ENCODE peak calls at places on chromosomes 7 and 10, in seven cellular contexts. R is A549, T is AG04450, M is pancreas, Q is heart right ventricle, S is hepatocyte, I is GM12865. H is an unnamed sample.

GRCh38 chr7:43537765-43538403 is 45.0 kb upstream of the STK17A start:
- DNase-seq in R (no peak), T (no peak), M (no peak), Q (no peak), S (no peak), I (no peak), H (no peak)

GRCh38 chr7:132402751-132403245 is 173.5 kb downstream of the PLXNA4 start:
- DNase-seq in R (no peak), T (no peak), M (no peak), Q (peak; percentile 42), S (no peak), I (no peak), H (no peak)

GRCh38 chr10:132030898-132031463 is 34.8 kb upstream of the JAKMIP3 start:
- DNase-seq in R (no peak), T (no peak), M (no peak), Q (no peak), S (no peak), I (no peak), H (no peak)

GRCh38 chr7:75955293-75955938 is 39.0 kb downstream of the TMEM120A start:
- DNase-seq in R (no peak), T (no peak), M (no peak), Q (no peak), S (no peak), I (no peak), H (no peak)

GRCh38 chr10:130190737-130191115 is 54.5 kb downstream of the GLRX3 start:
- DNase-seq in R (no peak), T (no peak), M (no peak), Q (no peak), S (no peak), I (no peak), H (no peak)

GRCh38 chr7:43764039-43764789 is 5.7 kb downstream of the BLVRA start:
- DNase-seq in R (peak; percentile 42), T (no peak), M (peak; percentile 51), Q (no peak), S (peak; percentile 27), I (peak; percentile 70), H (peak; percentile 65)

GRCh38 chr10:93309062-93309461 is 173.1 kb downstream of the MYOF start:
- DNase-seq in R (peak; percentile 32), T (no peak), M (no peak), Q (no peak), S (no peak), I (no peak), H (no peak)

GRCh38 chr10:7350541-7351195 is 60.2 kb downstream of the SFMBT2 start:
- DNase-seq in R (no peak), T (no peak), M (no peak), Q (no peak), S (no peak), I (no peak), H (no peak)

GRCh38 chr10:32314588-32314987 is 32.4 kb downstream of the EPC1 start:
- DNase-seq in R (no peak), T (no peak), M (no peak), Q (no peak), S (no peak), I (no peak), H (no peak)

GRCh38 chr7:158880973-158881372 is 24.6 kb downstream of the DYNC2I1 start:
- DNase-seq in R (no peak), T (no peak), M (no peak), Q (no peak), S (no peak), I (no peak), H (no peak)

GRCh38 chr7:156684251-156684650 is 43.7 kb downstream of the RNF32 start:
- DNase-seq in R (no peak), T (no peak), M (no peak), Q (no peak), S (no peak), I (no peak), H (no peak)

GRCh38 chr7:142301299-142301698 is 43.4 kb upstream of the PRSS58 start:
- DNase-seq in R (no peak), T (no peak), M (no peak), Q (no peak), S (no peak), I (no peak), H (no peak)

GRCh38 chr7:142300689-142301088 is 42.8 kb upstream of the PRSS58 start:
- DNase-seq in R (peak; percentile 14), T (no peak), M (no peak), Q (no peak), S (no peak), I (peak; percentile 16), H (peak; percentile 21)

GRCh38 chr7:142303650-142304049 is 45.8 kb upstream of the PRSS58 start:
- DNase-seq in R (peak; percentile 33), T (no peak), M (no peak), Q (no peak), S (peak; percentile 45), I (peak; percentile 20), H (peak; percentile 23)

GRCh38 chr7:142299226-142299625 is 41.4 kb upstream of the PRSS58 start:
- DNase-seq in R (no peak), T (no peak), M (no peak), Q (no peak), S (no peak), I (no peak), H (no peak)

DNA sequence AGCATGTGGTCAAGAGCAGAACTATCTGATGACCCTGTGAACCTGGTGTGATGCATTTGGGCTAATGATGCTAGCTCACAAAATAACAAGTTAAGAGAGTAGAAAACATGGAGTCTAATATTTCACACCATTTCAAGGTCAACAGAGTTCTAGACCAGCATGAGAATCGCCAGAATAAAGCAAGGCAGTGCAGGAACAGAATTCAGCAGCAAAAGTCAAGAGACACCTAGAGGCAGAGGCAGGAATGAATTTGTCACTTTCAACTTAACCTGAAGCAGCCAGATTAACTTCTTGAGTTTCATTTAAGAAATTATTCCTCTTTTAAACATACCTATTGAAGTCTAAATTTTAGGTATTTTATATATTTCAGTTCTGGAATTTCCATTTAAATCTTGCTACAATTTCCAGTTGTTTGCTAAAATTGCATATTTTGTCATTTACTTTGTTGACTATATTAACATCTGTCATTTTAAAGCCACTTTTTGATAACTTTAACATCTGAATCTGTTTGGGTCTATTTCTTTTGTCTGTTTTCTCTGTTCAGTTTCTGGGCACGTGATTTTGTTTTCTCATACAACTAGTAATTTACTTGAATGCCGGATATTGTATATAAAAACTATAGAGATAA is 44.2 kb upstream of the PRSS58 start:
- DNase-seq in R (peak; percentile 25), T (no peak), M (no peak), Q (no peak), S (no peak), I (peak; percentile 21), H (peak; percentile 22)
- TF ChIP-seq CTCF in R (peak; percentile 30), T (peak; percentile 30), M (peak; percentile 28), Q (peak; percentile 41), S (peak; percentile 40), I (peak; percentile 54), H (peak; percentile 43)

GRCh38 chr7:30027065-30027456 is 559 bp upstream of the FKBP14 start:
- DNase-seq in R (peak; percentile 59), T (no peak), M (peak; percentile 42), Q (no peak), S (peak; percentile 70), I (peak; percentile 72), H (peak; percentile 70)

GRCh38 chr7:30032310-30033125 is 4.3 kb downstream of the PLEKHA8 start:
- DNase-seq in R (no peak), T (peak; percentile 68), M (no peak), Q (no peak), S (no peak), I (no peak), H (no peak)

GRCh38 chr7:30027915-30028748 is at the start of gene PLEKHA8:
- DNase-seq in R (peak; percentile 85), T (peak; percentile 61), M (peak; percentile 87), Q (peak; percentile 91), S (peak; percentile 90), I (peak; percentile 95), H (peak; percentile 93)

GRCh38 chr7:30028749-30029635 is 780 bp downstream of the PLEKHA8 start:
- DNase-seq in R (peak; percentile 39), T (no peak), M (peak; percentile 59), Q (peak; percentile 59), S (peak; percentile 55), I (peak; percentile 65), H (peak; percentile 63)

GRCh38 chr7:30029696-30030095 is 1.5 kb downstream of the PLEKHA8 start:
- DNase-seq in R (no peak), T (no peak), M (no peak), Q (no peak), S (peak; percentile 17), I (peak; percentile 21), H (peak; percentile 12)
- TF ChIP-seq CTCF in R (no peak), T (no peak), M (no peak), Q (no peak), S (no peak), I (no peak), H (no peak)

GRCh38 chr10:78964274-78964951 is 104.4 kb upstream of the ZMIZ1 start:
- DNase-seq in R (peak; percentile 29), T (no peak), M (no peak), Q (no peak), S (no peak), I (no peak), H (no peak)
- TF ChIP-seq CTCF in R (no peak), T (no peak), M (no peak), Q (no peak), S (no peak), I (no peak), H (no peak)

GRCh38 chr10:27359792-27360320 is 119.3 kb upstream of the ACBD5 start:
- DNase-seq in R (no peak), T (no peak), M (no peak), Q (no peak), S (no peak), I (no peak), H (no peak)

GRCh38 chr10:27356738-27357137 is 116.1 kb upstream of the ACBD5 start:
- DNase-seq in R (no peak), T (no peak), M (no peak), Q (no peak), S (no peak), I (no peak), H (no peak)

GRCh38 chr10:27360581-27361172 is 120.1 kb upstream of the ACBD5 start:
- DNase-seq in R (peak; percentile 81), T (peak; percentile 29), M (peak; percentile 57), Q (peak; percentile 57), S (peak; percentile 85), I (peak; percentile 89), H (peak; percentile 55)

DNA sequence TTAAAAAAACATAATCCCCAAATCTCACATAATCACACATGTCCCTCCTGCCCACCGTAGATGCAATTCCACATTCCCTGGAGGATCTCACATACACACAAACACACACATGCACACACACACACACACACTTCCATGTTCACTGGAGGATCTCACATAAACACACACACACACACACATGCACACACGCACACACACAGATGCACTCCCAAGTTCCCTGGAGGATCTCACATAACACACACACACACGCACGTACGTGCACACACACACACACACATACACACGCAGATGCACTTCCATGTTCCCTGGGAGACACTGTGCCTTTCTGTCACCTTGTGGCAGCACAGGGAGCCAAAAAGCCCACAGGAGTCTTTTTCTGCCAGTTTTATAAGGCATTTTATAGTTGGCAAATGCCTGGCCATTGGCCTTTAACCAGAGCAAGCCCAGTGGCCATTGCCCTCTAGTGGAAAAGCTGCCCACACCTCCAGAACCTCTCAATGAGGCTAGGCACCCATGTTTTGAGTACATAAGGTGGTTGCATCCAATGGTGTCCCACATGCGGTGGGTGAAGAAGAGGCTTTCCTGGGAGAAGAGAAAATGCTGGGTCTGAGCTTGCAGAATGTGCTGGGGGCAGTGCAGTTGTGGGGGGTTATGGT is 115.4 kb upstream of the ACBD5 start:
- DNase-seq in R (peak; percentile 16), T (no peak), M (no peak), Q (no peak), S (no peak), I (no peak), H (no peak)
- TF ChIP-seq CTCF in R (no peak), T (no peak), M (no peak), Q (no peak), S (no peak), I (no peak), H (no peak)